ENCODE peak calls at places on chromosomes 16 and 17, in ten cellular contexts. A is GM12865; Y is heart left ventricle; N is A549; B is fibroblast of pulmonary artery; O is CD4-positive, alpha-beta T cell; Q is MCF 10A; E is omental fat pad; Z is GM12878; J is adrenal gland. R is an unnamed sample.

GRCh38 chr17:31787857-31788570 is 71.0 kb downstream of the COPRS start:
- DNase-seq in Z (no peak), E (peak; percentile 40), B (peak; percentile 83), N (peak; percentile 59), Q (peak; percentile 98), J (no peak), Y (no peak), O (no peak), A (no peak), R (no peak)

GRCh38 chr17:30379303-30380105 is 777 bp downstream of the CPD start:
- DNase-seq in N (no peak), Q (peak; percentile 27), A (peak; percentile 22), J (peak; percentile 38), B (no peak), O (peak; percentile 5), Z (no peak), E (no peak), Y (peak; percentile 71), R (no peak)

GRCh38 chr16:30112197-30113030 is 923 bp downstream of the GDPD3 start:
- DNase-seq in Q (peak; percentile 79), J (peak; percentile 56), A (peak; percentile 82), N (peak; percentile 83), O (peak; percentile 46), Z (no peak), E (no peak), Y (peak; percentile 84), B (peak; percentile 68), R (no peak)

GRCh38 chr16:64657316-64658011 is 464.4 kb downstream of the CDH11 start:
- DNase-seq in E (no peak), B (peak; percentile 20), N (no peak), J (no peak), Y (no peak), Z (no peak), Q (peak; percentile 50), A (no peak), O (no peak), R (no peak)

GRCh38 chr17:31444026-31444425 is 52.6 kb downstream of the RAB11FIP4 start:
- DNase-seq in A (no peak), Z (no peak), Q (no peak), E (no peak), O (no peak), J (no peak), Y (no peak), B (no peak), N (no peak), R (no peak)

GRCh38 chr16:57953857-57954256 is 17.1 kb downstream of the CNGB1 start:
- DNase-seq in A (no peak), E (no peak), Y (no peak), J (no peak), O (no peak), N (no peak), Z (no peak), B (no peak), Q (no peak), R (no peak)

GRCh38 chr17:8162232-8162996 is at the start of gene VAMP2:
- DNase-seq in Y (peak; percentile 91), Z (no peak), J (peak; percentile 87), Q (peak; percentile 55), A (peak; percentile 82), E (no peak), O (peak; percentile 81), N (peak; percentile 74), B (peak; percentile 70), R (no peak)

GRCh38 chr17:40301315-40301714 is 7.7 kb upstream of the RARA start:
- DNase-seq in O (no peak), Z (no peak), B (no peak), Q (no peak), N (peak; percentile 46), E (no peak), Y (no peak), A (no peak), J (no peak), R (no peak)

DNA sequence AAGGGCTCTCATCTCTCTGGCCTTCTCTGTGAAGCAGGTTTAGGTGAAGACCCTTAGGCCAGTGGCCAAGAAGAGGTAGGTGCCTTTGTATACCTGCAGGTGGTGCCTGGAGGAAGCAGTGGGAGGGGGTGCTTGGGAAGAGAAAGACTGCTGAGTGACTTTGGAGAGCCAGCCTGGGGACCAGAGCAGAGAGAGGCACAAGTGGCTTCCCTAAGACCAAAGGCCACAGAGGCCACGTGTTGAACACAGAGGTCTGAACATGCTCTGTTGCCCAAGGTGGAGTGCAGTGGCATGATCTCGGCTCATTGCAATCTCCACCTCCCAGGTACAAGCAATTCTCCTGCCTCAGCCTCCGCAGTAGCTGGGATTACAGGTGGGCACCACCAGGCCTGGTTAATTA is 103.5 kb downstream of the CPPED1 start:
- DNase-seq in B (no peak), Y (no peak), Z (no peak), N (no peak), Q (no peak), J (no peak), O (no peak), A (no peak), E (no peak), R (no peak)
- TF ChIP-seq CTCF in B (no peak), Y (no peak), Z (no peak), N (no peak), Q (no peak), J (no peak), O (no peak), A (no peak), E (no peak), R (no peak)

GRCh38 chr17:50182783-50183438 is 17.1 kb downstream of the SGCA start:
- DNase-seq in Z (no peak), Y (no peak), B (no peak), O (no peak), N (no peak), A (no peak), Q (no peak), J (no peak), E (no peak), R (no peak)

GRCh38 chr17:50180066-50180465 is 14.3 kb downstream of the SGCA start:
- DNase-seq in Y (peak; percentile 40), O (no peak), A (no peak), B (no peak), J (no peak), E (no peak), N (no peak), Q (no peak), Z (no peak), R (no peak)

GRCh38 chr17:50181155-50181554 is 15.3 kb downstream of the SGCA start:
- DNase-seq in N (no peak), O (no peak), A (no peak), B (no peak), Y (no peak), E (no peak), Z (no peak), J (no peak), Q (no peak), R (no peak)

GRCh38 chr17:50180593-50180992 is 14.8 kb downstream of the SGCA start:
- DNase-seq in Z (no peak), Q (no peak), A (no peak), E (no peak), O (no peak), N (no peak), J (no peak), B (no peak), Y (no peak), R (no peak)

DNA sequence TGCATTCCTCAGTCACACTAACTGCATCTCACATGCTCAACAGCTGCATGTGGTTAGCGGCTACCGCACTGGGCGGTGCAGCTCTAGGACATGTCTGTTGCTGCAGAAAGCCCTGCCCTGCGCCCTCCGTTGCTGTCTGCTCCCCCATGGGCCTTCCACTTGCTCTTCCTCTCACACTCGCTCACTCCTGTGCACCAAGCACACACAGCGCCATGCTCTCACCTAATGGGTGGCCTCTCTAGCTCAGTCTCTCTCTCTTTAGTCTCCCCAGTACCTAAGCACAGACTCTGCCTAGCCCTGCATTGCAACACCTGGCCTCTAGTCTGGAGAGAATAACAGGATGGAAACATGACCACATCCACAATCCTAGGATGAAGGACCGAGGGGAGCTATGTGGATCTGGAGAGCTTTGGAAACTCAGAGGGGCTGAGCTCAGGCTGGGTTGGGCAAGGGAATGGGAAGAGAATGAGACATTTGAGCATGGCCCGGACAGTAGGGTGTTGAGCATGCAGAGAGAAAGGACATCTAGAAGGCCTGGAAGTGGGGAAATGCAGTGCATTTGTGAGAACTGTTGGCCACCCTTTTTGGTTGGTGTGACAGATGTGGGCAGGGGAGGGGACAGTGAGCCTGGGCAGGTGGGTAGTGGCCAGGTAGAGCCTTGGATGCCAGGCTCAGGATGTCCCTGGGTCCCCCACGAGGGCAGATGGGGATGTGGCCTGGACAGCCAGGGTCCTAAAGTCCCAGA is 16.0 kb downstream of the SGCA start:
- DNase-seq in J (no peak), Y (peak; percentile 35), E (no peak), Z (no peak), Q (no peak), O (no peak), N (no peak), A (no peak), B (peak; percentile 53), R (no peak)
- TF ChIP-seq CTCF in J (no peak), Y (no peak), E (no peak), Z (no peak), Q (no peak), O (no peak), N (no peak), A (no peak), B (no peak), R (no peak)

GRCh38 chr17:3691539-3692166 is 4.3 kb downstream of the P2RX5 start:
- DNase-seq in O (no peak), J (no peak), E (no peak), Y (peak; percentile 54), Q (no peak), Z (no peak), N (no peak), A (no peak), B (no peak), R (no peak)

GRCh38 chr17:3693829-3694231 is 2.1 kb downstream of the P2RX5 start:
- DNase-seq in Z (peak; percentile 91), N (no peak), O (no peak), Y (no peak), B (no peak), J (no peak), Q (no peak), A (peak; percentile 96), E (no peak), R (no peak)

GRCh38 chr17:3690094-3690715 is 5.8 kb downstream of the P2RX5 start:
- DNase-seq in A (no peak), Y (no peak), B (no peak), O (no peak), Q (no peak), Z (no peak), N (no peak), E (no peak), J (no peak), R (no peak)

GRCh38 chr17:3693099-3693498 is 2.9 kb downstream of the P2RX5 start:
- DNase-seq in N (no peak), E (no peak), Y (no peak), Q (no peak), A (no peak), J (no peak), O (no peak), Z (no peak), B (no peak), R (no peak)

GRCh38 chr17:3692346-3692745 is 3.6 kb downstream of the P2RX5 start:
- DNase-seq in E (no peak), Z (no peak), Q (no peak), B (no peak), J (no peak), N (no peak), A (no peak), O (no peak), Y (peak; percentile 27), R (no peak)
- TF ChIP-seq CTCF in E (no peak), Z (no peak), Q (no peak), B (no peak), J (no peak), N (no peak), A (peak; percentile 3), O (no peak), Y (no peak), R (no peak)

DNA sequence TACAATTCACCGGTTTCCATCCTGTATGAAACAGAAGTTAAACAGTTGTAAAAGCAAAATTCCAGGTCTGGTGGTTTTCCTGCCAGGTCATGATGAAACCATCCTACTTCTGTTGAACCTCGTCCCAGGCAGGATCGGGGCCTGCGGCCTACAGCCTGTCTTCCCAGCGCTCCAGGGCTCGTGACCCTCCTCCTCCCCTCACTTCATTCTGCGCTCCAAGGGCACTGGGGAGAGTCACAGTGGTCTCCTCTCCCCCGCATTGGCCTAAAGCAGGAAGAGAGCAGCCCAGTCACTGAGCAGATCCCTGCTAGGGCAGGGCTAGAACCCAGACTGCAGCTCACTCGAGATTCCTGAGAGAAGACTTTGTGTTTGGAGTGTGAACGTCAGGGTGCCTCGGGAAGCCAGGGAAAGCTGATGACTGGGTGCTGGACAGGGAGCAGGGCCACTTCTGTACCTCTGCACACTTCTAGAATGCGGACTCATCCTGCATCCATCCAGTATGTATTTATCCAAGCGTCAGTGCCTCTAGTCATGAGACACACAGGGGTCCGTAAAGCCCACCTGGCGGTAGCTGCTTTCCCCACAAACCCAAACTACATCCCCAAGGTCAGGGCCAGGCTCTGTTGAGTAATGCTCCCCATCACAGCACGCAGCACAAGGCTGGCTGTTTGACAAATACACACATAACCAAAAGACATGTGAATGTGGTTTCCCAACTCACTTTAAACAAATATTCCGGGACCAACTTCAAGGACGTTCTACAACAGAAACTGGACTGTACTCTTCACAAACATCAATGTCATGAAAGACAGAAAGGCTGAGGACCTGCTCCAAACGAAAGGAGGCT is 1.7 kb upstream of the ITGAE start:
- DNase-seq in Y (no peak), Z (no peak), B (peak; percentile 84), N (no peak), E (no peak), J (peak; percentile 55), O (no peak), Q (no peak), A (no peak), R (no peak)
- TF ChIP-seq CTCF in Y (no peak), Z (no peak), B (no peak), N (no peak), E (no peak), J (no peak), O (no peak), Q (no peak), A (no peak), R (no peak)